ENCODE peak calls at places on chromosomes 13 and 19, in seven cellular contexts. J is ovary, F is esophagus squamous epithelium, M is pancreas, T is type B pancreatic cell, V is B cell, I is Calu3. U is an unnamed sample.

GRCh38 chr19:10289836-10290438 is at the start of gene ICAM5:
- DNase-seq in J (no peak), F (no peak), M (no peak), T (no peak), V (no peak), I (no peak), U (no peak)

GRCh38 chr19:46813570-46814358 is 25.4 kb upstream of the SLC1A5 start:
- DNase-seq in J (peak; percentile 87), F (no peak), M (peak; percentile 52), T (no peak), V (no peak), I (peak; percentile 68), U (no peak)

GRCh38 chr19:45331411-45331810 is 8.7 kb upstream of the CKM start:
- DNase-seq in J (no peak), F (no peak), M (no peak), T (no peak), V (no peak), I (no peak), U (no peak)

GRCh38 chr19:47005873-47006272 is 13.8 kb upstream of the NPAS1 start:
- DNase-seq in J (no peak), F (no peak), M (peak; percentile 26), T (no peak), V (no peak), I (peak; percentile 58), U (no peak)

GRCh38 chr13:72839831-72840426 is 58.0 kb downstream of the PIBF1 start:
- DNase-seq in J (no peak), F (no peak), M (peak; percentile 27), T (no peak), V (no peak), I (peak; percentile 44), U (peak; percentile 8)

GRCh38 chr19:4543444-4543843 is 3.6 kb upstream of the LRG1 start:
- DNase-seq in J (no peak), F (no peak), M (no peak), T (no peak), V (no peak), I (no peak), U (no peak)

GRCh38 chr19:33408538-33408937 is 35.0 kb downstream of the CEBPG start:
- DNase-seq in J (no peak), F (no peak), M (no peak), T (no peak), V (no peak), I (no peak), U (no peak)

GRCh38 chr13:41054212-41054877 is 7.0 kb upstream of the WBP4 start:
- DNase-seq in J (no peak), F (no peak), M (no peak), T (no peak), V (peak; percentile 44), I (peak; percentile 32), U (peak; percentile 58)

GRCh38 chr19:58183822-58184215 is 958 bp downstream of the ZNF274 start:
- DNase-seq in J (no peak), F (peak; percentile 13), M (no peak), T (no peak), V (no peak), I (no peak), U (no peak)

GRCh38 chr13:21106089-21106488 is 44.7 kb upstream of the LATS2 start:
- DNase-seq in J (no peak), F (no peak), M (no peak), T (no peak), V (no peak), I (no peak), U (no peak)

GRCh38 chr19:14117668-14118164 is at the start of gene PRKACA:
- DNase-seq in J (peak; percentile 99), F (peak; percentile 95), M (peak; percentile 99), T (peak; percentile 100), V (peak; percentile 98), I (peak; percentile 97), U (peak; percentile 99)

GRCh38 chr19:3154957-3155736 is 19.3 kb downstream of the GNA15 start:
- DNase-seq in J (peak; percentile 44), F (peak; percentile 32), M (no peak), T (no peak), V (peak; percentile 90), I (no peak), U (no peak)

GRCh38 chr13:25887962-25888655 is 163.7 kb downstream of the SHISA2 start:
- DNase-seq in J (no peak), F (no peak), M (no peak), T (no peak), V (no peak), I (no peak), U (no peak)

GRCh38 chr13:31951215-31951678 is 80.3 kb upstream of the FRY start:
- DNase-seq in J (no peak), F (peak; percentile 8), M (peak; percentile 61), T (no peak), V (peak; percentile 77), I (peak; percentile 35), U (peak; percentile 53)

GRCh38 chr19:43784981-43785808 is 4.4 kb upstream of the KCNN4 start:
- DNase-seq in J (peak; percentile 38), F (no peak), M (no peak), T (no peak), V (peak; percentile 59), I (peak; percentile 81), U (peak; percentile 79)

GRCh38 chr13:76965759-76966421 is 17.6 kb downstream of the ACOD1 start:
- DNase-seq in J (peak; percentile 62), F (no peak), M (no peak), T (no peak), V (no peak), I (no peak), U (no peak)

GRCh38 chr19:624433-625109 is 8.8 kb downstream of the POLRMT start:
- DNase-seq in J (no peak), F (no peak), M (no peak), T (no peak), V (no peak), I (no peak), U (no peak)

GRCh38 chr19:35268546-35269424 is at the start of gene USF2:
- DNase-seq in J (peak; percentile 77), F (no peak), M (peak; percentile 78), T (no peak), V (peak; percentile 75), I (peak; percentile 83), U (peak; percentile 73)

GRCh38 chr19:53908933-53909415 is at the start of gene CACNG7:
- DNase-seq in J (no peak), F (no peak), M (no peak), T (no peak), V (no peak), I (no peak), U (no peak)

GRCh38 chr19:14091086-14091884 is 734 bp upstream of the SAMD1 start:
- DNase-seq in J (no peak), F (no peak), M (peak; percentile 80), T (no peak), V (peak; percentile 73), I (peak; percentile 80), U (peak; percentile 49)

GRCh38 chr19:46634656-46635218 is 1.3 kb downstream of the GNG8 start:
- DNase-seq in J (peak; percentile 44), F (no peak), M (no peak), T (no peak), V (no peak), I (peak; percentile 16), U (no peak)

GRCh38 chr13:42394361-42395065 is 122.6 kb downstream of the AKAP11 start:
- DNase-seq in J (no peak), F (no peak), M (no peak), T (no peak), V (no peak), I (no peak), U (no peak)

GRCh38 chr13:102721800-102722231 is 27.0 kb upstream of the METTL21C start:
- DNase-seq in J (no peak), F (no peak), M (no peak), T (no peak), V (no peak), I (no peak), U (no peak)

GRCh38 chr13:51246411-51247298 is 24.5 kb downstream of the FAM124A start:
- DNase-seq in J (no peak), F (no peak), M (no peak), T (no peak), V (peak; percentile 15), I (no peak), U (no peak)

GRCh38 chr19:33683881-33684549 is 62.3 kb downstream of the CHST8 start:
- DNase-seq in J (no peak), F (no peak), M (peak; percentile 32), T (no peak), V (no peak), I (peak; percentile 49), U (no peak)

GRCh38 chr13:43127103-43127817 is 103.9 kb downstream of the DNAJC15 start:
- DNase-seq in J (no peak), F (no peak), M (no peak), T (no peak), V (no peak), I (no peak), U (no peak)

GRCh38 chr19:5078666-5079409 is 109.9 kb downstream of the KDM4B start:
- DNase-seq in J (no peak), F (no peak), M (no peak), T (no peak), V (no peak), I (no peak), U (no peak)

GRCh38 chr19:52601025-52601973 is 31.2 kb downstream of the ZNF701 start:
- DNase-seq in J (peak; percentile 96), F (peak; percentile 59), M (peak; percentile 91), T (peak; percentile 96), V (peak; percentile 91), I (peak; percentile 76), U (peak; percentile 71)
- TF ChIP-seq CTCF in J (peak; percentile 37), F (peak; percentile 51), M (no peak), T (peak; percentile 65), V (peak; percentile 61), I (no peak), U (no peak)

DNA sequence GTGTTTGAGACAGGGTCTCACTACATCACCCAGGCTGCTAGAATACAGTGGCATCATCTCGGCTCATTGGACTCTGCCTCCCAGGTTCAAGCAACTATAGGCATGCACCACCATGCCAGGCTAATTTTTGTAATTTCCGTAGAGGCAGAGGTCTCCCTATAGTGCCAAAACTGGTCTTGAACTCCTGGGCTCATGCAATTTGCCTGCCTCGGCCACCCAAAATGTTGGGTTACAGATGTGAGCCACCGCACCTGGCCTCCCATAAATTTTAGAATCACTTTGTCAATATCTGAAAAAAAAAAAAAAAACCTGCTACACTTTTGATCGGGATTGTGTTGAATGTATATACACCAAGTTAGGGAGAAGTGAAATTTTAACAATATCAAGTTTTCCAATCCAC is 11.9 kb upstream of the PLEKHF1 start:
- DNase-seq in J (no peak), F (no peak), M (no peak), T (no peak), V (no peak), I (no peak), U (no peak)
- TF ChIP-seq CTCF in J (no peak), F (no peak), M (no peak), T (no peak), V (no peak), I (no peak), U (no peak)

GRCh38 chr19:48551437-48552302 is at the start of gene SULT2B1:
- DNase-seq in J (no peak), F (no peak), M (peak; percentile 81), T (no peak), V (no peak), I (peak; percentile 86), U (no peak)
- TF ChIP-seq CTCF in J (no peak), F (no peak), M (no peak), T (no peak), V (no peak), I (no peak), U (no peak)

DNA sequence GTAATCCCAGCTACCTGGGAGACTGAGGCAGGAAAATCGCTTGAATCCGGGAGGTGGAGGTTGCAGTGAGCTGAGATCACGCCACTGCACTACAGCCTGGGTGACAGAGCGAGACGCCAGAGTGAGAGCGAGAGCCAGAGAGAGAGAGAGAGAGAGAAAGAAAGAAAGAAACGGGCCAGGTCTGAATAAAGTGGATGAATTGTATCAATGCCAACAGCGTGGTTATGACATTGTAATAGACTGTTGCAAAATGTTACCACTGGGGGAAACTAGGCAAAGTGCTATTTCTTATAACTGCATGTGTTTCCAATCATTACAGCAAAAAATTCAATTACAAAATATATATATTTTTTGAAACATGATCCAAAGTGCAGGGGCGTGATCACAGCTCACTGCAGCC is 11.8 kb upstream of the BTBD2 start:
- DNase-seq in J (no peak), F (no peak), M (no peak), T (no peak), V (no peak), I (no peak), U (no peak)
- TF ChIP-seq CTCF in J (no peak), F (no peak), M (no peak), T (no peak), V (no peak), I (no peak), U (no peak)

U was measured in MM.1S.